ENCODE peak calls at places on chromosome 11, in nine cellular contexts. M is left ventricle myocardium inferior, F is ureter, X is cardiac muscle cell, D is HCT116, U is GM23248, R is amniotic stem cell, Z is HFF-Myc, N is endothelial cell. T is an unnamed sample.

GRCh38 chr11:47977651-47978050 is 2.7 kb upstream of the PTPRJ start:
- DNase-seq in M (no peak), F (no peak), X (no peak), D (no peak), U (no peak), R (no peak), Z (no peak), N (no peak), T (no peak)

GRCh38 chr11:110747531-110747930 is 35.3 kb upstream of the ARHGAP20 start:
- DNase-seq in M (no peak), F (no peak), X (no peak), D (no peak), U (no peak), R (no peak), Z (no peak), N (no peak), T (no peak)

GRCh38 chr11:65180877-65181568 is 705 bp upstream of the CAPN1 start:
- DNase-seq in M (peak), F (peak), X (peak), D (peak), U (peak), R (peak), Z (no peak), N (peak), T (no peak)

GRCh38 chr11:12126352-12127019 is 16.1 kb downstream of the MICAL2 start:
- DNase-seq in M (no peak), F (no peak), X (peak), D (no peak), U (peak), R (no peak), Z (peak), N (no peak), T (peak)

GRCh38 chr11:2477254-2477653 is 32.4 kb downstream of the KCNQ1 start:
- DNase-seq in M (no peak), F (no peak), X (no peak), D (no peak), U (no peak), R (no peak), Z (no peak), N (no peak), T (no peak)

GRCh38 chr11:24078056-24078455 is 418.8 kb upstream of the LUZP2 start:
- DNase-seq in M (no peak), F (no peak), X (no peak), D (no peak), U (no peak), R (no peak), Z (no peak), N (no peak), T (no peak)

GRCh38 chr11:126080206-126080941 is 17.7 kb upstream of the CDON start:
- DNase-seq in M (no peak), F (no peak), X (peak), D (no peak), U (peak), R (no peak), Z (no peak), N (no peak), T (no peak)

GRCh38 chr11:95993438-95994339 is 69.8 kb upstream of the MTMR2 start:
- DNase-seq in M (no peak), F (no peak), X (peak), D (no peak), U (no peak), R (no peak), Z (no peak), N (no peak), T (no peak)

GRCh38 chr11:116578971-116579687 is 193.7 kb downstream of the BUD13 start:
- DNase-seq in M (peak), F (no peak), X (peak), D (no peak), U (peak), R (no peak), Z (no peak), N (no peak), T (no peak)

GRCh38 chr11:2276280-2276998 is 6.1 kb upstream of the ASCL2 start:
- DNase-seq in M (no peak), F (no peak), X (no peak), D (no peak), U (no peak), R (no peak), Z (no peak), N (no peak), T (no peak)

GRCh38 chr11:2759228-2760195 is 59.7 kb upstream of the KCNQ1OT1 start:
- DNase-seq in M (no peak), F (no peak), X (no peak), D (no peak), U (no peak), R (no peak), Z (no peak), N (no peak), T (no peak)

GRCh38 chr11:121391914-121392313 is 60.2 kb upstream of the SORL1 start:
- DNase-seq in M (no peak), F (peak), X (no peak), D (no peak), U (no peak), R (no peak), Z (no peak), N (no peak), T (no peak)

GRCh38 chr11:113526521-113526920 is 51.3 kb upstream of the DRD2 start:
- DNase-seq in M (no peak), F (no peak), X (no peak), D (no peak), U (no peak), R (no peak), Z (no peak), N (no peak), T (no peak)

GRCh38 chr11:131204984-131205383 is 165.4 kb upstream of the NTM start:
- DNase-seq in M (no peak), F (no peak), X (no peak), D (no peak), U (no peak), R (no peak), Z (no peak), N (no peak), T (no peak)

GRCh38 chr11:133408936-133409335 is 123.4 kb downstream of the OPCML start:
- DNase-seq in M (no peak), F (no peak), X (no peak), D (no peak), U (no peak), R (no peak), Z (no peak), N (no peak), T (no peak)

GRCh38 chr11:134466035-134466908 is 54.2 kb upstream of the B3GAT1 start:
- DNase-seq in M (no peak), F (no peak), X (no peak), D (no peak), U (no peak), R (no peak), Z (no peak), N (no peak), T (no peak)

GRCh38 chr11:109960831-109961230 is 132.4 kb upstream of the ZC3H12C start:
- DNase-seq in M (peak), F (peak), X (peak), D (no peak), U (peak), R (no peak), Z (no peak), N (no peak), T (peak)

GRCh38 chr11:19508166-19508565 is 204.5 kb upstream of the NAV2 start:
- DNase-seq in M (no peak), F (no peak), X (no peak), D (no peak), U (peak), R (no peak), Z (no peak), N (no peak), T (no peak)

GRCh38 chr11:22733849-22734248 is 67.4 kb downstream of the GAS2 start:
- DNase-seq in M (no peak), F (no peak), X (no peak), D (no peak), U (no peak), R (no peak), Z (no peak), N (no peak), T (no peak)

GRCh38 chr11:27699926-27700350 is 317 bp downstream of the BDNF start:
- DNase-seq in M (no peak), F (no peak), X (no peak), D (no peak), U (peak), R (no peak), Z (no peak), N (no peak), T (no peak)

GRCh38 chr11:34639545-34639944 is 18.7 kb downstream of the EHF start:
- DNase-seq in M (no peak), F (no peak), X (no peak), D (no peak), U (no peak), R (no peak), Z (no peak), N (no peak), T (no peak)

GRCh38 chr11:19777342-19778102 is 64.9 kb downstream of the NAV2 start:
- DNase-seq in M (no peak), F (no peak), X (peak), D (no peak), U (peak), R (no peak), Z (no peak), N (no peak), T (no peak)

GRCh38 chr11:64180871-64181270 is 5.1 kb upstream of the STIP1 start:
- DNase-seq in M (no peak), F (peak), X (no peak), D (no peak), U (no peak), R (no peak), Z (no peak), N (no peak), T (no peak)

GRCh38 chr11:32305460-32305859 is 129.9 kb downstream of the WT1 start:
- DNase-seq in M (no peak), F (no peak), X (no peak), D (no peak), U (no peak), R (no peak), Z (no peak), N (no peak), T (no peak)

GRCh38 chr11:61975638-61976419 is 8.4 kb upstream of the FTH1 start:
- DNase-seq in M (no peak), F (no peak), X (peak), D (no peak), U (no peak), R (no peak), Z (no peak), N (no peak), T (no peak)

GRCh38 chr11:65434057-65434666 is 11.6 kb downstream of the NEAT1 start:
- DNase-seq in M (no peak), F (peak), X (peak), D (no peak), U (peak), R (no peak), Z (no peak), N (no peak), T (no peak)

GRCh38 chr11:114111369-114112042 is 52.0 kb downstream of the ZBTB16 start:
- DNase-seq in M (no peak), F (no peak), X (peak), D (no peak), U (no peak), R (no peak), Z (no peak), N (no peak), T (no peak)

GRCh38 chr11:35804446-35805040 is 139.3 kb upstream of the LDLRAD3 start:
- DNase-seq in M (no peak), F (no peak), X (no peak), D (no peak), U (no peak), R (no peak), Z (no peak), N (no peak), T (no peak)

GRCh38 chr11:2093575-2094353 is 45.4 kb downstream of the IGF2 start:
- DNase-seq in M (peak), F (no peak), X (peak), D (no peak), U (peak), R (no peak), Z (no peak), N (no peak), T (no peak)

GRCh38 chr11:17572791-17573460 is 25.9 kb downstream of the OTOG start:
- DNase-seq in M (no peak), F (no peak), X (no peak), D (no peak), U (no peak), R (no peak), Z (no peak), N (no peak), T (no peak)

GRCh38 chr11:5476184-5476819 is 12.2 kb upstream of the OR52D1 start:
- DNase-seq in M (no peak), F (no peak), X (peak), D (peak), U (peak), R (peak), Z (peak), N (peak), T (peak)